ENCODE peak calls at places on chromosomes 7 and 10, in six cellular contexts. Z, K, R, B, T and O are unnamed samples.

GRCh38 chr7:150879345-150879744 is 27.0 kb downstream of the AOC1 start:
- DNase-seq in Z (no peak), K (peak; percentile 4), R (no peak), B (peak; percentile 32), T (no peak), O (no peak)

GRCh38 chr7:35504365-35504764 is 190.6 kb downstream of the HERPUD2 start:
- DNase-seq in Z (no peak), K (no peak), R (no peak), B (no peak), T (no peak), O (no peak)

GRCh38 chr7:30760514-30761213 is 8.7 kb downstream of the INMT start:
- DNase-seq in Z (no peak), K (no peak), R (no peak), B (no peak), T (no peak), O (no peak)

GRCh38 chr10:131686781-131687419 is 213.9 kb upstream of the PPP2R2D start:
- DNase-seq in Z (no peak), K (no peak), R (no peak), B (peak; percentile 57), T (no peak), O (peak; percentile 91)

GRCh38 chr7:13179011-13179574 is 491.7 kb downstream of the ARL4A start:
- DNase-seq in Z (no peak), K (peak; percentile 30), R (peak; percentile 3), B (no peak), T (peak; percentile 54), O (peak; percentile 4)

GRCh38 chr7:128948312-128948973 is 10.7 kb downstream of the IRF5 start:
- DNase-seq in Z (no peak), K (no peak), R (no peak), B (no peak), T (no peak), O (no peak)

GRCh38 chr10:101941871-101942270 is 98.3 kb upstream of the KCNIP2 start:
- DNase-seq in Z (no peak), K (peak; percentile 6), R (no peak), B (no peak), T (no peak), O (no peak)

GRCh38 chr7:741191-741671 is 14.2 kb upstream of the PRKAR1B start:
- DNase-seq in Z (no peak), K (no peak), R (no peak), B (no peak), T (no peak), O (no peak)

GRCh38 chr10:73785721-73786511 is 510 bp downstream of the ZSWIM8 start:
- DNase-seq in Z (no peak), K (peak; percentile 89), R (peak; percentile 54), B (peak; percentile 61), T (peak; percentile 41), O (peak; percentile 78)

GRCh38 chr10:104199567-104199966 is 32.6 kb downstream of the CFAP43 start:
- DNase-seq in Z (no peak), K (no peak), R (no peak), B (no peak), T (no peak), O (no peak)

GRCh38 chr7:130814753-130815152 is 80.7 kb upstream of the KLF14 start:
- DNase-seq in Z (peak; percentile 26), K (peak; percentile 74), R (peak; percentile 43), B (peak; percentile 81), T (peak; percentile 25), O (peak; percentile 51)

GRCh38 chr7:27149817-27150567 is 2.4 kb downstream of the HOXA3 start:
- DNase-seq in Z (no peak), K (peak; percentile 26), R (peak; percentile 24), B (no peak), T (no peak), O (no peak)

GRCh38 chr7:101124376-101125056 is 2.4 kb upstream of the SERPINE1 start:
- DNase-seq in Z (no peak), K (peak; percentile 64), R (no peak), B (no peak), T (no peak), O (no peak)

GRCh38 chr7:20280475-20281351 is 50.0 kb upstream of the ITGB8 start:
- DNase-seq in Z (no peak), K (peak; percentile 15), R (no peak), B (no peak), T (no peak), O (no peak)

GRCh38 chr10:132848306-132848705 is 62.4 kb upstream of the NKX6-2 start:
- DNase-seq in Z (no peak), K (no peak), R (no peak), B (no peak), T (no peak), O (peak; percentile 25)

GRCh38 chr10:112955736-112956421 is 5.8 kb downstream of the TCF7L2 start:
- DNase-seq in Z (no peak), K (peak; percentile 84), R (no peak), B (no peak), T (no peak), O (no peak)

GRCh38 chr7:24108906-24109376 is 175.0 kb upstream of the NPY start:
- DNase-seq in Z (no peak), K (no peak), R (no peak), B (no peak), T (no peak), O (no peak)

GRCh38 chr10:79381804-79382221 is 34.5 kb downstream of the PPIF start:
- DNase-seq in Z (no peak), K (no peak), R (no peak), B (no peak), T (no peak), O (no peak)

GRCh38 chr7:117673839-117674238 is 194.0 kb downstream of the CFTR start:
- DNase-seq in Z (peak; percentile 24), K (peak; percentile 71), R (peak; percentile 3), B (no peak), T (peak; percentile 77), O (no peak)

GRCh38 chr7:139644191-139644590 is 120.7 kb downstream of the CLEC2L start:
- DNase-seq in Z (no peak), K (no peak), R (no peak), B (no peak), T (no peak), O (no peak)

GRCh38 chr10:117518246-117518645 is 24.3 kb upstream of the EMX2 start:
- DNase-seq in Z (no peak), K (no peak), R (no peak), B (no peak), T (no peak), O (no peak)

GRCh38 chr10:49112098-49112497 is 3.2 kb downstream of the VSTM4 start:
- DNase-seq in Z (no peak), K (no peak), R (no peak), B (no peak), T (no peak), O (no peak)

GRCh38 chr7:66267249-66267648 is 62.1 kb downstream of the TPST1 start:
- DNase-seq in Z (no peak), K (no peak), R (no peak), B (no peak), T (no peak), O (no peak)
- H3K27ac ChIP-seq in Z (no peak overlapping the region), K (no peak overlapping the region), R (no peak overlapping the region), B (no peak overlapping the region), T (no peak overlapping the region), O (no peak overlapping the region)

DNA sequence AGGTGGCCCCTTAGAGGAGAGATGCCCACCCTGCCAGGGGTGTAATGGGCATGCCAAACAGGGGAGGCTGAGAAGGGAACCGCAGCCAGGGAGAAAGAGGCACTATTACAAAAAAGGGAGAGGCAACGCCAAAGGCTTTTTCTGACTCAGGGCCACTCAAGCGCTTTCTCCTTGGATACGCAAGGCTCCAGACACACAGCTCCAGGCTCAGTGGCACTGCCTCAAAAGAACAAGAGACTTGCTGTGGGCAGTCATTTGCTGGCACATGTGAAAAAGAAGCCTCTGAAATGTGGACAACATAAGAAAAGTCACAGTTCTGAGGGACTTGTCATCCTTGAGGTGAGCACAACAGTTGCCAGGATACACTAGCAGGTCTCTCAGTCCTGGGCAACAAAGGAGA is 128.4 kb downstream of the DGKI start:
- DNase-seq in Z (no peak), K (no peak), R (no peak), B (no peak), T (no peak), O (no peak)
- TF ChIP-seq EZH2phosphoT487 in Z (no peak), K (no peak), R (no peak), B (no peak), T (no peak), O (no peak)

GRCh38 chr7:70762697-70763096 is 369.2 kb upstream of the GALNT17 start:
- DNase-seq in Z (no peak), K (no peak), R (no peak), B (no peak), T (no peak), O (no peak)

GRCh38 chr7:70764004-70764691 is 367.8 kb upstream of the GALNT17 start:
- DNase-seq in Z (no peak), K (no peak), R (peak; percentile 70), B (no peak), T (peak; percentile 92), O (no peak)

GRCh38 chr7:70764701-70765208 is 367.2 kb upstream of the GALNT17 start:
- DNase-seq in Z (no peak), K (no peak), R (peak; percentile 19), B (no peak), T (peak; percentile 41), O (no peak)

GRCh38 chr7:70765651-70766050 is 366.3 kb upstream of the GALNT17 start:
- DNase-seq in Z (no peak), K (no peak), R (no peak), B (no peak), T (no peak), O (no peak)

GRCh38 chr7:70761711-70762328 is 370.1 kb upstream of the GALNT17 start:
- DNase-seq in Z (no peak), K (no peak), R (peak; percentile 71), B (no peak), T (no peak), O (no peak)
- H3K27ac ChIP-seq in Z (no peak overlapping the region), K (no peak overlapping the region), R (no peak overlapping the region), B (no peak overlapping the region), T (no peak overlapping the region), O (peak overlapping the region; percentile 25)

GRCh38 chr7:104967088-104967487 is 46.9 kb upstream of the KMT2E start:
- DNase-seq in Z (no peak), K (no peak), R (no peak), B (no peak), T (no peak), O (no peak)
- TF ChIP-seq EZH2phosphoT487 in Z (no peak), K (no peak), R (no peak), B (no peak), T (no peak), O (no peak)

GRCh38 chr7:111788426-111788825 is 226.1 kb upstream of the IMMP2L start:
- DNase-seq in Z (no peak), K (no peak), R (no peak), B (peak; percentile 9), T (no peak), O (peak; percentile 67)
- H3K27ac ChIP-seq in Z (no peak overlapping the region), K (no peak overlapping the region), R (no peak overlapping the region), B (no peak overlapping the region), T (no peak overlapping the region), O (no peak overlapping the region)

GRCh38 chr10:80669485-80669884 is 131.8 kb downstream of the SH2D4B start:
- DNase-seq in Z (no peak), K (no peak), R (no peak), B (no peak), T (no peak), O (no peak)

GRCh38 chr10:80671847-80672246 is 134.1 kb downstream of the SH2D4B start:
- DNase-seq in Z (no peak), K (no peak), R (no peak), B (no peak), T (no peak), O (no peak)

GRCh38 chr10:80674809-80675208 is 137.1 kb downstream of the SH2D4B start:
- DNase-seq in Z (no peak), K (no peak), R (no peak), B (no peak), T (no peak), O (no peak)

GRCh38 chr10:80670774-80671173 is 133.1 kb downstream of the SH2D4B start:
- DNase-seq in Z (no peak), K (no peak), R (no peak), B (no peak), T (no peak), O (no peak)
- TF ChIP-seq EZH2phosphoT487 in Z (no peak), K (no peak), R (no peak), B (no peak), T (no peak), O (no peak)